ENCODE peak calls at places on chromosomes 16 and 17, in four cellular contexts. One of them, this sample, is unnamed.

GRCh38 chr16:85449195-85449884 is 163.8 kb upstream of the GSE1 start:
- DNase-seq in stimulated activated CD8-positive, alpha-beta memory T cell treated with anti-CD3 and anti-CD28 coated beads, Interleukin-7, amount 100 ng/mL, for 4 hours: no peak
- DNase-seq in stimulated activated CD4-positive, alpha-beta T cell treated with anti-CD3 and anti-CD28 coated beads, TNF-alpha, amount 100 ng/mL, for 4 hours: no peak
- DNase-seq in HT-29: no peak
- DNase-seq in this sample: no peak

GRCh38 chr17:6712058-6712853 is 913 bp downstream of the SLC13A5 start:
- DNase-seq in stimulated activated CD8-positive, alpha-beta memory T cell treated with anti-CD3 and anti-CD28 coated beads, Interleukin-7, amount 100 ng/mL, for 4 hours: no peak
- DNase-seq in stimulated activated CD4-positive, alpha-beta T cell treated with anti-CD3 and anti-CD28 coated beads, TNF-alpha, amount 100 ng/mL, for 4 hours: no peak
- DNase-seq in HT-29: peak
- DNase-seq in this sample: peak

GRCh38 chr17:64148017-64148631 is 18.2 kb upstream of the ERN1 start:
- DNase-seq in stimulated activated CD8-positive, alpha-beta memory T cell treated with anti-CD3 and anti-CD28 coated beads, Interleukin-7, amount 100 ng/mL, for 4 hours: no peak
- DNase-seq in stimulated activated CD4-positive, alpha-beta T cell treated with anti-CD3 and anti-CD28 coated beads, TNF-alpha, amount 100 ng/mL, for 4 hours: no peak
- DNase-seq in HT-29: peak
- DNase-seq in this sample: no peak

GRCh38 chr16:22671301-22672076 is 142.5 kb upstream of the HS3ST2 start:
- DNase-seq in stimulated activated CD8-positive, alpha-beta memory T cell treated with anti-CD3 and anti-CD28 coated beads, Interleukin-7, amount 100 ng/mL, for 4 hours: no peak
- DNase-seq in stimulated activated CD4-positive, alpha-beta T cell treated with anti-CD3 and anti-CD28 coated beads, TNF-alpha, amount 100 ng/mL, for 4 hours: no peak
- DNase-seq in HT-29: no peak
- DNase-seq in this sample: no peak

GRCh38 chr16:27689711-27690110 is 139.8 kb downstream of the KATNIP start:
- DNase-seq in stimulated activated CD8-positive, alpha-beta memory T cell treated with anti-CD3 and anti-CD28 coated beads, Interleukin-7, amount 100 ng/mL, for 4 hours: no peak
- DNase-seq in stimulated activated CD4-positive, alpha-beta T cell treated with anti-CD3 and anti-CD28 coated beads, TNF-alpha, amount 100 ng/mL, for 4 hours: no peak
- DNase-seq in HT-29: no peak
- DNase-seq in this sample: no peak

GRCh38 chr17:3026856-3027751 is 36.3 kb downstream of the OR1D5 start:
- DNase-seq in stimulated activated CD8-positive, alpha-beta memory T cell treated with anti-CD3 and anti-CD28 coated beads, Interleukin-7, amount 100 ng/mL, for 4 hours: no peak
- DNase-seq in stimulated activated CD4-positive, alpha-beta T cell treated with anti-CD3 and anti-CD28 coated beads, TNF-alpha, amount 100 ng/mL, for 4 hours: no peak
- DNase-seq in HT-29: no peak
- DNase-seq in this sample: no peak

GRCh38 chr17:18859256-18859655 is 1.3 kb downstream of the PRPSAP2 start:
- DNase-seq in stimulated activated CD8-positive, alpha-beta memory T cell treated with anti-CD3 and anti-CD28 coated beads, Interleukin-7, amount 100 ng/mL, for 4 hours: no peak
- DNase-seq in stimulated activated CD4-positive, alpha-beta T cell treated with anti-CD3 and anti-CD28 coated beads, TNF-alpha, amount 100 ng/mL, for 4 hours: no peak
- DNase-seq in HT-29: no peak
- DNase-seq in this sample: peak

GRCh38 chr17:47739150-47739549 is 6.1 kb downstream of the TBX21 start:
- DNase-seq in stimulated activated CD8-positive, alpha-beta memory T cell treated with anti-CD3 and anti-CD28 coated beads, Interleukin-7, amount 100 ng/mL, for 4 hours: no peak
- DNase-seq in stimulated activated CD4-positive, alpha-beta T cell treated with anti-CD3 and anti-CD28 coated beads, TNF-alpha, amount 100 ng/mL, for 4 hours: no peak
- DNase-seq in HT-29: no peak
- DNase-seq in this sample: no peak

GRCh38 chr16:58265480-58266052 is 29.3 kb downstream of the PRSS54 start:
- DNase-seq in stimulated activated CD8-positive, alpha-beta memory T cell treated with anti-CD3 and anti-CD28 coated beads, Interleukin-7, amount 100 ng/mL, for 4 hours: no peak
- DNase-seq in stimulated activated CD4-positive, alpha-beta T cell treated with anti-CD3 and anti-CD28 coated beads, TNF-alpha, amount 100 ng/mL, for 4 hours: no peak
- DNase-seq in HT-29: no peak
- DNase-seq in this sample: no peak